ENCODE peak calls at places on chromosomes 2 and 18, in eight cellular contexts. L is stimulated activated naive CD4-positive, alpha-beta T cell; V is osteocyte; G is cerebellar cortex; U is GM23338; W is choroid plexus epithelial cell; T is iris pigment epithelial cell; I is effector memory CD8-positive, alpha-beta T cell. Y is an unnamed sample.

GRCh38 chr2:239723486-239724193 is 301.5 kb downstream of the NDUFA10 start:
- DNase-seq in U (no peak), L (no peak), T (no peak), V (peak), I (no peak), G (no peak), W (no peak), Y (no peak)

GRCh38 chr2:158668394-158668793 is 126.7 kb upstream of the DAPL1 start:
- DNase-seq in U (no peak), L (no peak), T (no peak), G (no peak), W (no peak), V (no peak), I (no peak), Y (peak)

GRCh38 chr18:79317718-79318117 is 78.0 kb upstream of the NFATC1 start:
- DNase-seq in V (no peak), I (no peak), L (no peak), U (peak), G (peak), W (peak), T (peak), Y (no peak)

GRCh38 chr2:161077367-161078210 is 82.6 kb upstream of the TANK start:
- DNase-seq in W (peak), I (peak), T (peak), L (peak), V (no peak), G (no peak), U (no peak), Y (peak)

GRCh38 chr2:173891315-173892037 is 73.7 kb downstream of the SP3 start:
- DNase-seq in G (no peak), L (no peak), W (no peak), T (no peak), V (no peak), U (no peak), I (no peak), Y (no peak)

GRCh38 chr2:220077488-220077887 is 450.1 kb downstream of the SLC4A3 start:
- DNase-seq in G (no peak), V (no peak), T (peak), U (no peak), I (no peak), L (no peak), W (peak), Y (peak)

GRCh38 chr2:128423788-128424165 is 105.1 kb upstream of the HS6ST1 start:
- DNase-seq in L (no peak), U (no peak), V (peak), W (no peak), T (no peak), G (no peak), I (no peak), Y (no peak)

GRCh38 chr2:196066794-196067382 is 1.7 kb downstream of the DNAH7 start:
- DNase-seq in I (no peak), L (no peak), U (peak), V (no peak), W (peak), T (peak), G (peak), Y (peak)

GRCh38 chr2:12679550-12680072 is 37.1 kb upstream of the TRIB2 start:
- DNase-seq in U (no peak), G (no peak), V (no peak), T (no peak), I (no peak), L (no peak), W (no peak), Y (no peak)

GRCh38 chr2:223459328-223459939 is 142.7 kb downstream of the SCG2 start:
- DNase-seq in U (peak), W (peak), V (no peak), L (no peak), G (peak), T (peak), I (no peak), Y (peak)

GRCh38 chr2:215696998-215697397 is 261.1 kb upstream of the FN1 start:
- DNase-seq in V (no peak), G (no peak), U (no peak), W (no peak), T (no peak), I (no peak), L (no peak), Y (no peak)

GRCh38 chr2:108459441-108459840 is 10.4 kb downstream of the GCC2 start:
- DNase-seq in U (no peak), I (no peak), L (no peak), T (peak), W (no peak), V (no peak), G (no peak), Y (no peak)

GRCh38 chr2:227280895-227281294 is 44.2 kb upstream of the MFF start:
- DNase-seq in I (no peak), W (peak), L (no peak), G (no peak), V (no peak), U (no peak), T (peak), Y (peak)

GRCh38 chr2:11446733-11447248 is 19.2 kb downstream of the E2F6 start:
- DNase-seq in T (peak), G (peak), U (peak), I (peak), W (peak), V (peak), L (peak), Y (peak)

GRCh38 chr2:28661589-28662001 is 90.0 kb upstream of the PPP1CB start:
- DNase-seq in W (peak), U (no peak), G (no peak), V (no peak), T (peak), I (no peak), L (no peak), Y (peak)

Y was measured in cardiac fibroblast.